ENCODE peak calls at places on chromosomes 11 and 22, in five cellular contexts. One of them, this sample, is unnamed.

GRCh38 chr11:129275825-129276224 is 83.7 kb upstream of the ARHGAP32 start:
- DNase-seq in SK-N-SH: no peak
- DNase-seq in K562: no peak
- DNase-seq in A549: no peak
- DNase-seq in GM12878: no peak
- DNase-seq in this sample: no peak

GRCh38 chr22:27460596-27461347 is 340.8 kb downstream of the MN1 start:
- DNase-seq in GM12878: no peak
- DNase-seq in SK-N-SH: no peak
- DNase-seq in K562: no peak
- DNase-seq in A549: no peak
- DNase-seq in this sample: peak; percentile 60

GRCh38 chr11:95867105-95867504 is 56.8 kb downstream of the MTMR2 start:
- DNase-seq in K562: no peak
- DNase-seq in GM12878: no peak
- DNase-seq in SK-N-SH: no peak
- DNase-seq in A549: no peak
- DNase-seq in this sample: no peak

GRCh38 chr11:65502274-65502851 is 3.5 kb downstream of the MALAT1 start:
- DNase-seq in GM12878: no peak
- DNase-seq in SK-N-SH: no peak
- DNase-seq in A549: no peak
- DNase-seq in K562: no peak
- DNase-seq in this sample: peak; percentile 61

GRCh38 chr11:115959098-115959497 is 454.9 kb upstream of the CADM1 start:
- DNase-seq in K562: no peak
- DNase-seq in SK-N-SH: peak; percentile 36
- DNase-seq in GM12878: no peak
- DNase-seq in A549: no peak
- DNase-seq in this sample: no peak

GRCh38 chr11:120554771-120555432 is 43.4 kb downstream of the GRIK4 start:
- DNase-seq in GM12878: no peak
- DNase-seq in A549: no peak
- DNase-seq in SK-N-SH: peak; percentile 71
- DNase-seq in K562: no peak
- DNase-seq in this sample: peak; percentile 73

GRCh38 chr11:129278586-129279319 is 86.6 kb upstream of the ARHGAP32 start:
- DNase-seq in GM12878: no peak
- DNase-seq in SK-N-SH: peak; percentile 77
- DNase-seq in K562: no peak
- DNase-seq in A549: no peak
- DNase-seq in this sample: no peak

GRCh38 chr11:4095509-4096230 is 1.1 kb downstream of the RRM1 start:
- DNase-seq in GM12878: no peak
- DNase-seq in SK-N-SH: peak; percentile 27
- DNase-seq in A549: peak; percentile 21
- DNase-seq in K562: peak; percentile 27
- DNase-seq in this sample: peak; percentile 78

GRCh38 chr11:114066046-114066648 is 6.6 kb downstream of the ZBTB16 start:
- DNase-seq in GM12878: no peak
- DNase-seq in SK-N-SH: no peak
- DNase-seq in A549: no peak
- DNase-seq in K562: no peak
- DNase-seq in this sample: no peak

GRCh38 chr22:38973289-38974169 is 8.6 kb upstream of the APOBEC3B start:
- DNase-seq in A549: peak; percentile 58
- DNase-seq in K562: peak; percentile 52
- DNase-seq in GM12878: no peak
- DNase-seq in SK-N-SH: no peak
- DNase-seq in this sample: peak; percentile 17

DNA sequence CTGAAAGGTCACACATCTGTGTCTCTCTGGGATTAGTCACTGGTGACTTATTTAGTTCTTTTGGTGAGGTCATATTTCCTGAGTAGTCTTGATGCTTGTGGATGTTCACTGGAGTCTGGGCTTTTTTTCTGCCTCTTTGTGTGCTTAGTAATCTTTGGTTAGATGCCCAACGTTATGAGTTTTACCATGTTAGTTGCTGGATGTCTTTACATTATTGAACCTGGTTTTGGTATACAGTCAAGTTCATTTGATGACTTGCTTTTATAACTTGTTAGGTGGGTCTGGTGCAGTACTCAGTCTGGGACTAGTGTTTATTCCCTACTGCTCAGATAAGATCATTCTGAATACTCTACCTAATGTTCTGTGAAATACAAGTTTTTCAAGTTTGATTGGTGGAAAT is 26.2 kb upstream of the SLC37A2 start:
- DNase-seq in A549: no peak
- DNase-seq in GM12878: no peak
- DNase-seq in K562: no peak
- DNase-seq in SK-N-SH: no peak
- DNase-seq in this sample: peak; percentile 98
- TF ChIP-seq RCOR1 in A549: no peak
- TF ChIP-seq RCOR1 in GM12878: no peak
- TF ChIP-seq RCOR1 in K562: no peak
- TF ChIP-seq RCOR1 in SK-N-SH: no peak
- TF ChIP-seq RCOR1 in this sample: no peak

DNA sequence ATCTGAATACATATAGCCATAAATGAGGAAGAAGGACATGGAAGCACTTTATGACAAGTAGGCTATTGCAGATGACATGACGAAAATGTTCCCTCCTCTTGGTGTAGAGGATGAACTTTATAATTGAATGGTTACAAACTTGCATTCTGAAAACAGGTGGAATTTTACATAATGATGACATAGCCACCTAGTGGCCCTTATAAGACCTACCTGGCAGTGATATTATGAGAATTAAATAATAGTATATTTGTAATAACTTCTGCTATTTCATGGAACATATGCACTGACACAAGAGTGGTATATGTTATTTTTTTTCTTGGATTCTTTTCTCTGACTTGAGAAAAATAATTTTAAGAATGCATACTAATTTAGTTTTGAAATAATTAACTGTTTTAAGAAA is 22.9 kb downstream of the TRIM22 start:
- DNase-seq in A549: peak; percentile 18
- DNase-seq in GM12878: no peak
- DNase-seq in SK-N-SH: no peak
- DNase-seq in K562: peak; percentile 17
- DNase-seq in this sample: peak; percentile 5
- TF ChIP-seq RCOR1 in A549: no peak
- TF ChIP-seq RCOR1 in GM12878: no peak
- TF ChIP-seq RCOR1 in SK-N-SH: no peak
- TF ChIP-seq RCOR1 in K562: no peak
- TF ChIP-seq RCOR1 in this sample: no peak

DNA sequence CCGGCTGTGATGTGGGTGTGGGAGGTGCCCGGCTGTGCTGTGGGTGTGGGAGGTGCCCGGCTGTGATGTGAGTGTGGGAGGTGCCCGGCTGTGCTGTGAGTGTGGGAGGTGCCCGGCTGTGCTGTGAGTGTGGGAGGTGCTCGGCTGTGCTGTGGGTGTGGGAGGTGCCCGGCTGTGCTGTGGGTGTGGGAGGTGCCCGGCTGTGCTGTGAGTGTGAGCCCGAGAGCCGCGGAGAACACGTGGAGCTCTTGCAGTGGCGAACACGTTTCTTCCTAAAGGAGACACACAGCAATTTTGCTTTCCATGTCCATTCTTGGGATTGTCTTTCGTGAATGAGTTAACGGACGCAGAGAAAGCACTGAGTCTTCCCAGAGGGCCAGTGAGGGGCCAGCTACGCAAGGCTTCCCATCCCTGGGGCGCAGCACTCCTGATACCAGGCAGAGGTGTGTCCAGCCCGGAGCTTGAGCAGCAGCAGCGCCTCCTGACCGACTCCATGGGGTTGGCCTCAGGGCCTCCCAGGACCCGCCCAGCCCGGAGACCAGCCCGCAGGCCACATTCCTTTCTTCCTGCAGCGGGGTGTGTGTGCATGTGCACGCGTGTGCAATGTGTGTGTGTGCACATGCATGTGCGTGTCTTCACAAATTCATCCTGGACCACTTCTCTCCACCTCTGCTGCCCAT is 245.0 kb upstream of the B3GAT1 start:
- DNase-seq in A549: no peak
- DNase-seq in GM12878: no peak
- DNase-seq in K562: no peak
- DNase-seq in SK-N-SH: no peak
- DNase-seq in this sample: no peak
- TF ChIP-seq RCOR1 in A549: no peak
- TF ChIP-seq RCOR1 in GM12878: no peak
- TF ChIP-seq RCOR1 in K562: no peak
- TF ChIP-seq RCOR1 in SK-N-SH: no peak
- TF ChIP-seq RCOR1 in this sample: no peak

DNA sequence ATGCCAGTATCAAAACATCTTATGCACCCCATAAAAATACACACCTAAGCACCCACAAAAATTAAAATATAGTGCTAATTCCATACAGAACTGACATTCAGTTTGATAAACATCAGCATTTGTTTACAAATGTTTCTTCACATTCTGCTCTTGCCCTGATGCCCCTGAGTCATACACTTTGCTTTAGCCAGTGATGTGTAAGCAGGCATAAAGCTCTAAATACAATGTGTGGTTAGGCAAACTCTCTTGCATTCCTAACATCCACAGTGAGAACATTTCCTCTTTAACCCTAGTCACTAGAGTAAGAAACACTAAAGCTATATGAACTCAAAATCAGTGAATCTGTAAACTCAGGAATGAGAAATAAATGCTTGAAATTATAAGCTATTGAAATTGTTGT is 1060.7 kb downstream of the FAM181B start:
- DNase-seq in SK-N-SH: no peak
- DNase-seq in GM12878: no peak
- DNase-seq in A549: no peak
- DNase-seq in K562: no peak
- DNase-seq in this sample: no peak
- TF ChIP-seq RCOR1 in SK-N-SH: no peak
- TF ChIP-seq RCOR1 in GM12878: no peak
- TF ChIP-seq RCOR1 in A549: no peak
- TF ChIP-seq RCOR1 in K562: no peak
- TF ChIP-seq RCOR1 in this sample: no peak

This sample was measured in IMR-90.